ENCODE peak calls at places on chromosomes 4 and X, in five cellular contexts. R is NCI-H345; I is AG04449; P is caudate nucleus; M is effector CD4-positive, alpha-beta T cell. Y is an unnamed sample.

GRCh38 chr4:24795666-24796381 is 451 bp downstream of the SOD3 start:
- DNase-seq in R (no peak), I (no peak), P (no peak), M (no peak), Y (no peak)

GRCh38 chr4:151990201-151990600 is 229.4 kb upstream of the GATB start:
- DNase-seq in R (no peak), I (peak; percentile 12), P (no peak), M (no peak), Y (no peak)

GRCh38 chr4:121726642-121727268 is 30.0 kb upstream of the ANXA5 start:
- DNase-seq in R (peak; percentile 7), I (no peak), P (no peak), M (no peak), Y (no peak)

GRCh38 chrX:9315086-9315485 is 149.8 kb upstream of the TBL1X start:
- DNase-seq in R (no peak), I (no peak), P (no peak), M (no peak), Y (no peak)

GRCh38 chrX:107659768-107660167 is 31.5 kb downstream of the PRPS1 start:
- DNase-seq in R (peak; percentile 21), I (no peak), P (no peak), M (no peak), Y (no peak)

GRCh38 chr4:118941149-118941548 is 52.5 kb downstream of the SYNPO2 start:
- DNase-seq in R (peak; percentile 1), I (no peak), P (no peak), M (no peak), Y (no peak)

GRCh38 chr4:105598044-105598443 is 45.6 kb downstream of the ARHGEF38 start:
- DNase-seq in R (no peak), I (no peak), P (no peak), M (no peak), Y (no peak)

GRCh38 chrX:121876316-121876715 is 828.9 kb downstream of the GLUD2 start:
- DNase-seq in R (no peak), I (no peak), P (no peak), M (no peak), Y (no peak)

GRCh38 chr4:5998333-5998936 is 19.8 kb downstream of the C4orf50 start:
- DNase-seq in R (peak; percentile 71), I (peak; percentile 5), P (no peak), M (peak; percentile 18), Y (no peak)

GRCh38 chr4:41939016-41939623 is 3.9 kb downstream of the TMEM33 start:
- DNase-seq in R (no peak), I (no peak), P (no peak), M (no peak), Y (no peak)

GRCh38 chr4:101695176-101695575 is 95.4 kb upstream of the BANK1 start:
- DNase-seq in R (no peak), I (no peak), P (no peak), M (no peak), Y (no peak)

GRCh38 chr4:170089274-170089742 is 448 bp downstream of the AADAT start:
- DNase-seq in R (peak; percentile 48), I (no peak), P (no peak), M (no peak), Y (no peak)

GRCh38 chrX:17154001-17154400 is 207.5 kb downstream of the REPS2 start:
- DNase-seq in R (no peak), I (no peak), P (no peak), M (no peak), Y (no peak)

GRCh38 chr4:56062527-56062926 is 113.8 kb downstream of the CEP135 start:
- DNase-seq in R (no peak), I (no peak), P (no peak), M (no peak), Y (no peak)

GRCh38 chr4:3239998-3240920 is 8.7 kb upstream of the MSANTD1 start:
- DNase-seq in R (peak; percentile 19), I (no peak), P (no peak), M (no peak), Y (no peak)

GRCh38 chr4:184706453-184706852 is 27.4 kb downstream of the CENPU start:
- DNase-seq in R (no peak), I (no peak), P (no peak), M (no peak), Y (no peak)

GRCh38 chrX:31543565-31544125 is 471.8 kb upstream of the FTHL17 start:
- DNase-seq in R (no peak), I (no peak), P (no peak), M (no peak), Y (no peak)

GRCh38 chrX:120736989-120737388 is 107.1 kb upstream of the C1GALT1C1 start:
- DNase-seq in R (no peak), I (no peak), P (no peak), M (no peak), Y (no peak)

GRCh38 chrX:54776987-54777672 is 20.9 kb downstream of the ITIH6 start:
- DNase-seq in R (no peak), I (no peak), P (no peak), M (no peak), Y (no peak)

GRCh38 chr4:12137556-12137955 is 708.9 kb upstream of the HS3ST1 start:
- DNase-seq in R (peak; percentile 5), I (no peak), P (no peak), M (no peak), Y (no peak)

GRCh38 chr4:168848977-168849687 is 160.9 kb downstream of the CBR4 start:
- DNase-seq in R (no peak), I (no peak), P (no peak), M (no peak), Y (no peak)

GRCh38 chrX:40097492-40098263 is at the start of gene BCOR:
- DNase-seq in R (peak; percentile 76), I (no peak), P (no peak), M (peak; percentile 56), Y (peak; percentile 73)

GRCh38 chr4:80333121-80333520 is 2.4 kb upstream of the CFAP299 start:
- DNase-seq in R (no peak), I (no peak), P (no peak), M (no peak), Y (no peak)

GRCh38 chr4:71870456-71870855 is 86.6 kb upstream of the GC start:
- DNase-seq in R (no peak), I (no peak), P (no peak), M (no peak), Y (no peak)

GRCh38 chr4:183657564-183657963 is 1.4 kb downstream of the RWDD4 start:
- DNase-seq in R (no peak), I (no peak), P (no peak), M (no peak), Y (no peak)

GRCh38 chr4:112633477-112634235 is 3.1 kb downstream of the ZGRF1 start:
- DNase-seq in R (peak; percentile 6), I (no peak), P (no peak), M (no peak), Y (no peak)

GRCh38 chrX:108396188-108396885 is 41.9 kb downstream of the COL4A6 start:
- DNase-seq in R (no peak), I (no peak), P (no peak), M (no peak), Y (no peak)

GRCh38 chr4:95361696-95361965 is 187.1 kb downstream of the UNC5C start:
- DNase-seq in R (no peak), I (no peak), P (no peak), M (no peak), Y (no peak)

GRCh38 chr4:52714597-52715254 is 36.5 kb downstream of the ERVMER34-1 start:
- DNase-seq in R (no peak), I (no peak), P (no peak), M (no peak), Y (no peak)

GRCh38 chrX:145405012-145405411 is 157.7 kb downstream of the SPANXN1 start:
- DNase-seq in R (peak; percentile 10), I (no peak), P (no peak), M (no peak), Y (no peak)

GRCh38 chrX:10404435-10404834 is 215.9 kb downstream of the MID1 start:
- DNase-seq in R (no peak), I (peak; percentile 62), P (no peak), M (no peak), Y (no peak)

Y was measured in left ventricle myocardium inferior.